ENCODE peak calls at places on chromosome 14, in four cellular contexts. X is A549, H is neural progenitor cell, C is OCI-LY7. F is an unnamed sample.

GRCh38 chr14:68544150-68544892 is 248.5 kb downstream of the ZFP36L1 start:
- DNase-seq in C (no peak), H (no peak), X (no peak), F (no peak)

GRCh38 chr14:54617467-54617866 is 50.5 kb downstream of the SAMD4A start:
- DNase-seq in C (no peak), X (no peak), H (no peak), F (no peak)

GRCh38 chr14:30443368-30444007 is 115.5 kb upstream of the G2E3 start:
- DNase-seq in C (peak), X (peak), H (peak), F (no peak)

GRCh38 chr14:104708606-104709268 is 15.3 kb upstream of the ADSS1 start:
- DNase-seq in C (peak), X (peak), H (peak), F (peak)

GRCh38 chr14:101476258-101476930 is 84.9 kb upstream of the DIO3 start:
- DNase-seq in H (no peak), C (no peak), X (peak), F (no peak)

GRCh38 chr14:38994721-38995120 is 108.3 kb downstream of the SEC23A start:
- DNase-seq in C (no peak), X (no peak), H (no peak), F (no peak)

GRCh38 chr14:23539209-23539866 is 12.2 kb downstream of the ZFHX2 start:
- DNase-seq in X (peak), C (peak), H (peak), F (no peak)

GRCh38 chr14:48598458-48598857 is 923.1 kb upstream of the MDGA2 start:
- DNase-seq in C (no peak), H (no peak), X (no peak), F (no peak)

GRCh38 chr14:68014771-68015170 is 195.2 kb downstream of the RAD51B start:
- DNase-seq in C (no peak), X (no peak), H (no peak), F (no peak)

GRCh38 chr14:78162202-78162601 is 8.0 kb upstream of the NRXN3 start:
- DNase-seq in C (no peak), H (no peak), X (no peak), F (no peak)

GRCh38 chr14:22978873-22979671 is 3.3 kb downstream of the AJUBA start:
- DNase-seq in C (no peak), X (no peak), H (no peak), F (no peak)

GRCh38 chr14:59771577-59771976 is 99.0 kb downstream of the RTN1 start:
- DNase-seq in X (no peak), H (no peak), C (no peak), F (no peak)

GRCh38 chr14:90193925-90194324 is 62.4 kb upstream of the PSMC1 start:
- DNase-seq in X (no peak), H (peak), C (peak), F (no peak)

GRCh38 chr14:38866461-38866860 is 236.6 kb downstream of the SEC23A start:
- DNase-seq in H (no peak), C (no peak), X (no peak), F (no peak)

GRCh38 chr14:52853522-52853854 is 62.1 kb upstream of the GNPNAT1 start:
- DNase-seq in C (no peak), X (no peak), H (no peak), F (no peak)

GRCh38 chr14:94964931-94965330 is 192.4 kb downstream of the DICER1 start:
- DNase-seq in X (no peak), C (no peak), H (no peak), F (no peak)

GRCh38 chr14:104551851-104552737 is 27.5 kb upstream of the C14orf180 start:
- DNase-seq in C (no peak), H (no peak), X (no peak), F (no peak)

GRCh38 chr14:104693482-104694431 is 4.3 kb downstream of the INF2 start:
- DNase-seq in X (no peak), C (no peak), H (no peak), F (no peak)

GRCh38 chr14:87712386-87713113 is 280.4 kb downstream of the GALC start:
- DNase-seq in X (no peak), H (peak), C (no peak), F (no peak)

GRCh38 chr14:77638738-77639137 is 22.3 kb upstream of the SPTLC2 start:
- DNase-seq in H (no peak), X (no peak), C (no peak), F (no peak)

GRCh38 chr14:57712101-57712500 is 153.8 kb downstream of the SLC35F4 start:
- DNase-seq in X (no peak), H (no peak), C (no peak), F (no peak)

GRCh38 chr14:78448483-78449094 is 278.4 kb downstream of the NRXN3 start:
- DNase-seq in C (peak), X (peak), H (peak), F (no peak)

GRCh38 chr14:74579447-74580274 is 32.4 kb downstream of the LTBP2 start:
- DNase-seq in H (no peak), X (peak), C (no peak), F (no peak)

GRCh38 chr14:74582910-74583581 is 29.0 kb downstream of the LTBP2 start:
- DNase-seq in C (no peak), H (no peak), X (no peak), F (no peak)

GRCh38 chr14:74577948-74578275 is 34.1 kb downstream of the LTBP2 start:
- DNase-seq in C (no peak), X (no peak), H (no peak), F (no peak)

GRCh38 chr14:74578479-74578878 is 33.6 kb downstream of the LTBP2 start:
- DNase-seq in X (no peak), C (no peak), H (no peak), F (no peak)

GRCh38 chr14:74580275-74580672 is 31.8 kb downstream of the LTBP2 start:
- DNase-seq in C (no peak), X (no peak), H (no peak), F (no peak)
- H3K27ac ChIP-seq in C (no peak), X (peak), H (no peak), F (no peak)

GRCh38 chr14:103317976-103318580 is 16.0 kb upstream of the EIF5 start:
- DNase-seq in C (no peak), H (no peak), X (no peak), F (no peak)

GRCh38 chr14:103317251-103317650 is 16.8 kb upstream of the EIF5 start:
- DNase-seq in C (peak), X (no peak), H (no peak), F (no peak)

GRCh38 chr14:103316723-103317122 is 17.3 kb upstream of the EIF5 start:
- DNase-seq in H (no peak), X (no peak), C (no peak), F (no peak)

GRCh38 chr14:103319422-103319821 is 14.6 kb upstream of the EIF5 start:
- DNase-seq in X (no peak), H (no peak), C (peak), F (no peak)

DNA sequence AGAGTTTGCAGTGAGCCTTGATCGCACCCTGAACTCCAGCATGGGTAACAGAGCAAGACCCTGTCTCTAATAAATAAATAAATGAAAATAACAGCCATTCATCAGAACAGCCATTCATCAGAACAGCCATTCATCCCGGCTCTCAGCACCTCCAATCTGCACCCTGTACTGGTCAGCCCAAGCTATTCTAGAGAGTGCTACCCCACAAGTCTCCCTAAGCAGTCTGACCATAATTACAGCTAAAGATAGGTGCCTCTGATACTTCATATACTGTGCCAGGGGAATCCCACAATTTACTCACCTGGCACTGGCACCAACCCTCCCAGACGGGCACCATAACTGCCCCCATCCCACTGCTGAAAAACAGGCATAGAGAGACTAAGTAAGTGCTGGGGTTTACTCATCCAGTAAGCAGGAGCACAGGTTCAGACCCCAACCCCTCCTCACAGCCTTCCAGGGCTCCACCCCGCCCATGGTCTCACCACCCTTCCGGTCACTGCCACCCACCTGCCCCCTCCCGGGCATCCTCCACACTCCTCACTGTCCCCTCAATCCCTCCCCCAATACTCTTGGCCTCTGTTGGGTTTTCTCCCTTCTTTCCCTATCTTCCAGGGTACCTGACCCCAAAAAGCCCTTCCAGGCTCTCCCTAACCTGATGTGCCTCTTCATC is 15.2 kb upstream of the EIF5 start:
- DNase-seq in H (no peak), C (no peak), X (no peak), F (no peak)
- H3K27ac ChIP-seq in H (no peak), C (no peak), X (no peak), F (no peak)

GRCh38 chr14:75453817-75454434 is 26.1 kb downstream of the JDP2 start:
- DNase-seq in C (peak), H (peak), X (no peak), F (no peak)

GRCh38 chr14:75450381-75451276 is 22.8 kb downstream of the JDP2 start:
- DNase-seq in X (no peak), C (no peak), H (no peak), F (no peak)

GRCh38 chr14:75449703-75450102 is 21.9 kb downstream of the JDP2 start:
- DNase-seq in H (no peak), X (no peak), C (no peak), F (no peak)

GRCh38 chr14:75452900-75453816 is 25.3 kb downstream of the JDP2 start:
- DNase-seq in X (peak), H (peak), C (no peak), F (no peak)

DNA sequence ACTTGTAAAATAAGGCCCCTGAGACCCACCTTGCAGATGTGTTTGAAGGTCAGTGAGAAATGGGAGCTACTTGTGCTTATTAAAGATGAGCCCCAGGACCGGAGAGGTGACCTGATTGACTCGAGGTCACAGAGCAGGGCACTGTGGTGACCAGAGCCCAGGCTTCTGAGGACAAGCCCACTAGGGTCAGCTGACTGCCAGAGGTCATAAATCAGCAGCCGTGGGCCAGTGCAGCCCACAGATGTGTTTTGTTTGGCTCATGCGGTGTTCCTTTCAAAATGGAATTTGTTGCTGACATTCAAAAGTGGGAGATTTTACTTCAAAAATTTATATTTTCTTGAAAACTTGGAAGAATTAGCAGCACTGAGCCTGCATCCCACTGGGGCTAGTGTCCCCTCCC is 24.5 kb downstream of the JDP2 start:
- DNase-seq in X (no peak), C (no peak), H (no peak), F (no peak)
- H3K27ac ChIP-seq in X (peak), C (peak), H (peak), F (no peak)

GRCh38 chr14:61368061-61368710 is 46.8 kb downstream of the PRKCH start:
- DNase-seq in H (peak), X (no peak), C (no peak), F (no peak)
- H3K27ac ChIP-seq in H (no peak), X (no peak), C (no peak), F (no peak)

DNA sequence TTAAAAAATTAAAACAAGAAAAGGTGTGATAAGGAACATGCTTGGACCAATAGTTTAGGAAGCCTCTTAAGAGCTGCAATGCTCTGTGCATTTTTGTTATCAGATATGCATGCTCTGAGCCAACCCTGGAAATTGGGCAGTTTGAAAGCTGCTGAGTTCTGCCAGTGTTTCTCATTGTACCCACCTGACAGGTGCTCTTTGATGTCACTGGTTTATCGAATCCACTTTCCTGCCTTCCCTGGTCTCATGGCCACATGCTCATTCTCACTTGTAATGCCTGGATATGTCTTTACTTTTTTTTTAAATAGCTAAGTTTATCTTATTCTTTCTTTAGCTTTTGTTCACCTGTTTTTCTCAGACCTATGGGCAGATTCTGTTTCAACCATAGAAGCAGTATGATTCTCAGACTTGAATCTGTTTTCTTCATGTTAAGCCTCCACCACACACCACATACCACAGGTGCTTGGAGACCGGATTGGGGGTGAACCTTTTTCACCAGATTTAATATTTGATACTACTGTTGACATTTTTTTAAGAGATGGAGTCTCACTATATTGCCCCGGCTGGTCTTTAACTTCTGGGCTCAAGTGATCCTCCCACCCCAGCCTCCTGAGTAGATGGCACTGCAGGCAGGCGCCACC is 90.7 kb downstream of the ESR2 start:
- DNase-seq in X (no peak), C (no peak), H (no peak), F (no peak)
- H3K27ac ChIP-seq in X (no peak), C (no peak), H (no peak), F (no peak)

DNA sequence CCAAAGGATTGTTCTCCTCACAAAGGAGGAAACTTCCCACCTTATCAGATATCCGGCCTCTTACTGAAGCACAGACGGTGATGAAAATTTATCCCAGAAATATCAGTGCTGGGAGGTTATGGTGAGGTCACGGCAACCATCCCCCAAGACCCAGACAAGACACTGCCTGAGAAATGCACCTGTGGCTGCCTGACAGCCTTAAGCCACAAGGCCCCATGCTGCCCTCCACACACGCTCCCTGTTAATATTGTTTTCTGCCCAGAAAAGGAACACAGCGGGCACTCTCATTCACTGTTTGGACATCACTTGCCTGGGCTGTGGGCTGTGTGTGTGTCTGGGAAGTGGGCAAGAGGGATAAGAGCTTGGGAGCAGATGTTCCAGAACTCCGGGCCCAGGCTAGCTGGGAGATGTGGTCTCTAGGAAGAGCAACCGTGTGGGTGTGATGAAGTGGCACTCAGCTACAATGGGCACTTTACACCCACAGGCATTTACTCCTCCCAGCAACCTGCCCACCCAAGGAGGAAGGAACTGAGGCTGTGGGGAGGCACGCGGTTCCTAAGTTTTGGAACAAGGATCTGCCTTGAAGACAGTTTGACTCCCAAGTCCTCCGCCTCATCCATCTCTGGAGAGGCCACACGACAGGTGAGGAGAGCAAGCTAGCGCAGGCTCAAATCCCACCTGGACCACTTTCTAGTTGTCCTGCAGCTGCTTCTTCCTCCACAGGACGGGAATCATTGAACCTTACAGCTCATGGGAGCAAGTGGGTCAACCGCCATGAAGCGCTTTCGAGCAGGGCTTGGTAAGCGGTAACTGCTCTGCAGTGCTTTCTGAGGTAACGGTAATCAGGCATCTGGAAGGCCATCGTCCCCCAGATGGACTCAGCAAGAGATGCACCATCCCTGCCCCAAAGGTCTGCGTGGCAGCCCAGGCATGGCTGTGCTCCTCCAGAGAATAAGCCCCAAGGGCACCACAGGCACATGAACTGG is 91.4 kb downstream of the CHGA start:
- DNase-seq in C (no peak), H (no peak), X (no peak), F (no peak)
- H3K27ac ChIP-seq in C (no peak), H (no peak), X (peak), F (no peak)

GRCh38 chr14:21072781-21073339 is 2.8 kb downstream of the ARHGEF40 start:
- DNase-seq in H (no peak), C (no peak), X (no peak), F (no peak)

GRCh38 chr14:21071225-21072041 is 1.3 kb downstream of the ARHGEF40 start:
- DNase-seq in C (peak), H (peak), X (peak), F (no peak)

GRCh38 chr14:21070610-21071224 is 613 bp downstream of the ARHGEF40 start:
- DNase-seq in H (peak), X (peak), C (no peak), F (no peak)

GRCh38 chr14:21073921-21074320 is 3.8 kb downstream of the ARHGEF40 start:
- DNase-seq in H (no peak), C (no peak), X (no peak), F (no peak)

DNA sequence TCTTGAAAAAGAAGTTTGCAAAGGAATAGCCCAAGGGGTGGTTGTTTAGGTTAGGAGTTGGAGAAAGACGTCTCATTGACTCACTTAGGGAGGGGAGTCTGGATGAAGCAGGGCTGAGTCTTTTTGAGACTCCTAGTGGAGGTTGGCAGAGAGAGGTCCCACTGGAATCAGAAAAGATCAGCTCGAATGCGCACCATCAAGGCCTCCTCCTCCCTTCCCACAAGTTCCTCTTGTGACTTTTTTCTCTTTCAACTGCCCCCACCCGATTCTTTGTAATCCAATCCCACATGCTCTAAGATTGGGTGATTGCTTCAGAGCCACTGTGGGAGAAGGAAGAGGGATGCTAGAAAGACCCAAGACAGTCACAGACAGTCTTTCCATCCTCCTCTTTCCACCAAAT is 2.0 kb downstream of the ARHGEF40 start:
- DNase-seq in C (no peak), X (peak), H (no peak), F (no peak)
- H3K27ac ChIP-seq in C (peak), X (peak), H (no peak), F (no peak)

DNA sequence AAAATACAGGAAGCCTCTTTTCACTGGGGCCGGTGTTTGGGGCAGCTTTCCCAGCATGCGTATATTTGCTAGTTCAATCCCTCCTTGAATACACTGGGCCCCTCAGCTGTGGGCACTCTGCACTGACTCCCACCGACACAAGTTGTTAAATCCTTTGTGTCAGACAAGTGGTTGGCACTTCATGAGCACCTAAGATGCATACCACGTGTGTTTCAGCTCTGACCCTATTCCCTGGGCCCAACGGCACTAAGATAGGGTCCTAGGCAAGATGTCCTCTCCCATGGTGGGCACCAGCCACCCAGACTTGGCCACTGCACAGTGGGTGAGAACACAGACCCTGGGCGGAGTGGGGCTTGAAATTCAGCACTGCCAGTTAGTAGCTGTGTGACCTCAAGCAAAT is 173.8 kb downstream of the BCL11B start:
- DNase-seq in C (no peak), X (no peak), H (no peak), F (no peak)
- H3K27ac ChIP-seq in C (no peak), X (no peak), H (no peak), F (no peak)

GRCh38 chr14:93960108-93960475 is 16.3 kb downstream of the ASB2 start:
- DNase-seq in C (peak), H (no peak), X (no peak), F (no peak)
- H3K27ac ChIP-seq in C (peak), H (no peak), X (peak), F (peak)